ENCODE peak calls at places on chromosomes 5 and 9, in six cellular contexts. J, G, N, I, C and P are unnamed samples.

GRCh38 chr5:180173875-180174586 is 35.0 kb downstream of the RASGEF1C start:
- DNase-seq in J (no peak), G (peak), N (no peak), I (no peak), C (peak), P (no peak)

GRCh38 chr5:86968311-86968753 is 299.4 kb upstream of the RASA1 start:
- DNase-seq in J (no peak), G (peak), N (peak), I (no peak), C (peak), P (peak)

GRCh38 chr9:99044827-99045226 is 60.1 kb upstream of the TGFBR1 start:
- DNase-seq in J (no peak), G (no peak), N (no peak), I (no peak), C (peak), P (no peak)

GRCh38 chr9:37969130-37969529 is 65.2 kb upstream of the SLC25A51 start:
- DNase-seq in J (no peak), G (no peak), N (no peak), I (no peak), C (peak), P (no peak)

GRCh38 chr9:94928696-94929372 is 202.3 kb downstream of the AOPEP start:
- DNase-seq in J (no peak), G (no peak), N (no peak), I (no peak), C (peak), P (no peak)

GRCh38 chr5:44842491-44843282 is 33.9 kb downstream of the MRPS30 start:
- DNase-seq in J (no peak), G (no peak), N (no peak), I (no peak), C (no peak), P (no peak)

GRCh38 chr5:143952809-143953208 is 140.8 kb downstream of the HMHB1 start:
- DNase-seq in J (no peak), G (no peak), N (no peak), I (no peak), C (no peak), P (no peak)

GRCh38 chr5:76473676-76474075 is 70.6 kb downstream of the IQGAP2 start:
- DNase-seq in J (no peak), G (no peak), N (no peak), I (no peak), C (no peak), P (no peak)

GRCh38 chr5:137096149-137097103 is 402.7 kb downstream of the SPOCK1 start:
- DNase-seq in J (no peak), G (no peak), N (no peak), I (no peak), C (peak), P (no peak)

GRCh38 chr5:181114844-181115778 is 15.9 kb downstream of the OR2V1 start:
- DNase-seq in J (no peak), G (no peak), N (no peak), I (peak), C (peak), P (peak)

GRCh38 chr9:137556069-137556838 is 4.6 kb downstream of the MRPL41 start:
- DNase-seq in J (no peak), G (no peak), N (no peak), I (no peak), C (no peak), P (no peak)

GRCh38 chr5:113199122-113199905 is 222.7 kb downstream of the DCP2 start:
- DNase-seq in J (no peak), G (peak), N (no peak), I (no peak), C (peak), P (no peak)

GRCh38 chr5:150647275-150648251 is 7.1 kb downstream of the SYNPO start:
- DNase-seq in J (no peak), G (no peak), N (no peak), I (no peak), C (no peak), P (peak)

GRCh38 chr5:132822650-132823480 is 7.6 kb downstream of the SHROOM1 start:
- DNase-seq in J (peak), G (peak), N (no peak), I (peak), C (no peak), P (no peak)

GRCh38 chr9:89145086-89145485 is 33.5 kb downstream of the SHC3 start:
- DNase-seq in J (no peak), G (no peak), N (no peak), I (no peak), C (peak), P (no peak)

GRCh38 chr5:165185726-165186125 is 1680.3 kb downstream of the MAT2B start:
- DNase-seq in J (no peak), G (no peak), N (no peak), I (no peak), C (no peak), P (no peak)

GRCh38 chr5:6732634-6733410 is 19.6 kb downstream of the TENT4A start:
- DNase-seq in J (no peak), G (peak), N (no peak), I (no peak), C (peak), P (no peak)

GRCh38 chr5:175840050-175840841 is 31.1 kb upstream of the CPLX2 start:
- DNase-seq in J (no peak), G (peak), N (no peak), I (no peak), C (peak), P (no peak)

GRCh38 chr9:132572921-132573320 is 9.5 kb upstream of the BARHL1 start:
- DNase-seq in J (no peak), G (no peak), N (no peak), I (peak), C (no peak), P (no peak)

GRCh38 chr5:14675309-14675708 is 10.8 kb downstream of the OTULIN start:
- DNase-seq in J (no peak), G (no peak), N (no peak), I (no peak), C (no peak), P (no peak)

GRCh38 chr9:137317021-137317978 is 15.2 kb upstream of the NRARP start:
- DNase-seq in J (no peak), G (no peak), N (no peak), I (peak), C (no peak), P (no peak)

GRCh38 chr9:99699386-99699785 is 122.3 kb upstream of the NR4A3 start:
- DNase-seq in J (no peak), G (no peak), N (no peak), I (no peak), C (no peak), P (no peak)

GRCh38 chr5:172493906-172494305 is 39.6 kb upstream of the SH3PXD2B start:
- DNase-seq in J (no peak), G (no peak), N (no peak), I (peak), C (no peak), P (no peak)

GRCh38 chr9:81344366-81344765 is 345.0 kb downstream of the TLE1 start:
- DNase-seq in J (no peak), G (no peak), N (no peak), I (no peak), C (no peak), P (no peak)

GRCh38 chr9:2837915-2838314 is 6.0 kb downstream of the PUM3 start:
- DNase-seq in J (no peak), G (peak), N (no peak), I (no peak), C (peak), P (peak)

GRCh38 chr5:120640793-120641192 is 176.7 kb downstream of the PRR16 start:
- DNase-seq in J (no peak), G (no peak), N (no peak), I (no peak), C (no peak), P (no peak)

GRCh38 chr9:128408963-128409431 is 11.7 kb upstream of the CERCAM start:
- DNase-seq in J (no peak), G (no peak), N (peak), I (no peak), C (no peak), P (no peak)

GRCh38 chr9:136646827-136647711 is 15.6 kb upstream of the EGFL7 start:
- DNase-seq in J (no peak), G (no peak), N (no peak), I (no peak), C (no peak), P (no peak)

GRCh38 chr5:89313044-89313443 is 430.1 kb upstream of the MEF2C start:
- DNase-seq in J (no peak), G (peak), N (no peak), I (no peak), C (peak), P (no peak)

GRCh38 chr5:73201547-73202513 is 28.8 kb downstream of the TMEM174 start:
- DNase-seq in J (peak), G (peak), N (peak), I (peak), C (peak), P (peak)

GRCh38 chr5:141135030-141135717 is at the start of gene PCDHB5:
- DNase-seq in J (no peak), G (peak), N (no peak), I (peak), C (no peak), P (no peak)

DNA sequence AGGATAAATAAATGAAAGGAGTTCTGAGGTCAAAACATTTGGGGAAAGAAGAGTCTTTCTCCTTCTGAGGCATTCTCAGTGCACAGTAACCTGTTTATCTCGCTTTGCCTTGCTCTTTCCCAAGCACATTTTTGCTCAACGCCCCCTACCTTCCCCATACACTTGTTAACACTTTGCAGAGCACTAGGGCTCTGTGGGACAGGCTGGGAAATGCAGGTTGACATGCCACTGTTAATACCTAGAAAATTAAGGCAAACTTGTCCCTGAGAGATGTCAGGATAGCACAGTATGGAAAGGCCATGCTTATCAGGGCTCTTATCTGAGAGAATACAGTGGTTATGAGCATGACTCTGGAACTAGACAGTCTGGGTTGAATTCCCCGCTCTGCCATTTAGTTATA is 152.0 kb downstream of the DOCK8 start:
- DNase-seq in J (no peak), G (no peak), N (no peak), I (no peak), C (no peak), P (peak)
- H2BK5ac ChIP-seq in J (no peak), G (no peak), N (no peak), I (no peak), C (no peak), P (no peak)

GRCh38 chr5:162929104-162929503 is 508.3 kb upstream of the CCNG1 start:
- DNase-seq in J (no peak), G (no peak), N (no peak), I (no peak), C (no peak), P (no peak)
- H4K91ac ChIP-seq in J (no peak), G (no peak), N (no peak), I (no peak), C (no peak), P (no peak)

DNA sequence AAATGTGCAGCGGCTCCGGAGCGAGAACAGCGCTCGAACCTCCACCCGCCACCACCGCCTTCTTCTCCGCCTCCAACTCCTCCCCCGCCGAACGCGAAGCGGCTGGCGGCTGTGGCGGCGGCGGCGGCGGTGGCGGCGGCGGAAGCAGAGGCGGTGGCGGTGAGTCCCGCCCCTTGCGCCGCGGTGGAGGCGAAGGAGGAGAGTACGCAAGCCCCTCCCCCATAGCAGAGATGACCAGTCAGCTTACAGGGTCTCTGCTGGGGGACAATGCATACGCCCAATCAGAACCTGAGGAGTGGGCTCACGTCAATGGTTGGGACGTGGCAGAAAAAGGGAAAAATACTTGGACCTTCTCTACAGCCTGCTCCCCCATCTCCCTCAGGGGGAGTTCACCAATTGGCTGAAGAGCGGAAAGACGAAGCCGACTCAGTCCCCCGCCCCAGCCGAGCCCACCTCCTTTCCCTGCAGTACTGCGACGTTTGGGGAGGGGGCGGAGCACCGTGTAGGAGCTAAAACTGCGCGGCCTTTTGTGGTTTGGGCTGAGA is at the start of gene PJA2:
- DNase-seq in J (peak), G (peak), N (peak), I (peak), C (peak), P (peak)
- H2BK5ac ChIP-seq in J (peak), G (peak), N (peak), I (no peak), C (peak), P (peak)

GRCh38 chr5:109965634-109966033 is 275.9 kb downstream of the MAN2A1 start:
- DNase-seq in J (no peak), G (no peak), N (no peak), I (no peak), C (no peak), P (no peak)
- H4K91ac ChIP-seq in J (no peak), G (no peak), N (no peak), I (no peak), C (no peak), P (no peak)

GRCh38 chr5:1747079-1747802 is 52.4 kb downstream of the MRPL36 start:
- DNase-seq in J (no peak), G (no peak), N (no peak), I (peak), C (no peak), P (no peak)

GRCh38 chr5:1748271-1748670 is 51.4 kb downstream of the MRPL36 start:
- DNase-seq in J (no peak), G (no peak), N (no peak), I (peak), C (no peak), P (no peak)

GRCh38 chr5:1747803-1748085 is 51.9 kb downstream of the MRPL36 start:
- DNase-seq in J (no peak), G (no peak), N (no peak), I (no peak), C (no peak), P (no peak)

GRCh38 chr5:1749346-1750124 is 50.1 kb downstream of the MRPL36 start:
- DNase-seq in J (no peak), G (no peak), N (no peak), I (peak), C (no peak), P (no peak)

DNA sequence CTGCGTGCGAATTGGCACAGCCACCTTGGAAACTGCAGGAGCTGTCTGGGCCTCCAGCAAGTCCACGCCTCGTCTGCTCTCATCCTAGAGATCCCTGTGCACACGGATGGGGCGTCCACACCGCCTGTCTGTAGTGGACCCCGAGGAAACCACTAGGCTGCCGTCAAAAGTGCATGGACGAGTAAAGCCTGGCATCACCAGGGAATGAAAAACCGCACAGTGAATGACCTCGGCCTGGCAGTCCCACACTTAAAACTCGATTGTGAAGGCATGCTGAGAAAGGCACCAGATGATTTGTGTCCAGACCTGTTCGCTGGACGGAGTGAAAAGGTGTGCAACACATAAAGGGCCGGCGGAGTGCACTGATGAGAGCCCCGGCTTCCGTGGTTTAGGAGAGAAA is 50.8 kb downstream of the MRPL36 start:
- DNase-seq in J (no peak), G (no peak), N (no peak), I (peak), C (no peak), P (no peak)
- H2BK5ac ChIP-seq in J (no peak), G (no peak), N (no peak), I (no peak), C (no peak), P (no peak)

GRCh38 chr9:123400926-123401503 is 45.0 kb downstream of the CRB2 start:
- DNase-seq in J (no peak), G (no peak), N (no peak), I (no peak), C (no peak), P (no peak)
- H4K91ac ChIP-seq in J (no peak), G (no peak), N (no peak), I (no peak), C (no peak), P (no peak)

GRCh38 chr5:15715535-15715934 is 215.6 kb downstream of the FBXL7 start:
- DNase-seq in J (no peak), G (no peak), N (no peak), I (no peak), C (no peak), P (no peak)
- H2BK5ac ChIP-seq in J (no peak), G (no peak), N (no peak), I (no peak), C (no peak), P (no peak)